ENCODE peak calls at places on chromosomes 2 and 18, in four cellular contexts. M, F, B and L are unnamed samples.

GRCh38 chr2:61720911-61721310 is 132.9 kb downstream of the FAM161A start:
- DNase-seq in B (no peak), M (no peak), F (no peak), L (no peak)

GRCh38 chr2:233093721-233094120 is 33.6 kb downstream of the INPP5D start:
- DNase-seq in F (no peak), B (no peak), M (no peak), L (no peak)

GRCh38 chr2:133557624-133558023 is 10.6 kb downstream of the NCKAP5 start:
- DNase-seq in M (no peak), B (no peak), F (no peak), L (no peak)

GRCh38 chr2:205892141-205893064 is 193.6 kb downstream of the INO80D start:
- DNase-seq in M (no peak), B (no peak), F (peak; percentile 30), L (no peak)

GRCh38 chr2:220966636-220967035 is 605.5 kb downstream of the EPHA4 start:
- DNase-seq in M (peak; percentile 76), F (no peak), B (no peak), L (peak; percentile 40)

GRCh38 chr2:132392211-132392610 is 24.4 kb upstream of the GPR39 start:
- DNase-seq in F (no peak), M (no peak), B (no peak), L (no peak)

GRCh38 chr2:35784777-35785176 is 570.8 kb upstream of the CRIM1 start:
- DNase-seq in M (no peak), F (no peak), B (no peak), L (no peak)

GRCh38 chr2:177432703-177433102 is 40.1 kb downstream of the AGPS start:
- DNase-seq in M (no peak), B (no peak), F (no peak), L (no peak)

GRCh38 chr2:237090906-237091305 is 5.2 kb downstream of the COPS8 start:
- DNase-seq in B (no peak), M (no peak), F (no peak), L (no peak)

GRCh38 chr2:57407742-57408343 is 638.8 kb upstream of the VRK2 start:
- DNase-seq in M (no peak), B (no peak), F (no peak), L (no peak)

GRCh38 chr2:145692971-145693478 is 1173.1 kb upstream of the ZEB2 start:
- DNase-seq in M (peak; percentile 29), F (no peak), B (peak; percentile 6), L (peak; percentile 91)

GRCh38 chr2:151946856-151947523 is 118.8 kb upstream of the ARL5A start:
- DNase-seq in B (peak; percentile 68), M (no peak), F (peak; percentile 16), L (no peak)

GRCh38 chr18:32378705-32379104 is 92.0 kb downstream of the GAREM1 start:
- DNase-seq in B (peak; percentile 65), M (no peak), F (no peak), L (peak; percentile 60)

GRCh38 chr2:112577756-112578155 is 6.7 kb upstream of the CHCHD5 start:
- DNase-seq in M (no peak), F (no peak), B (no peak), L (no peak)

GRCh38 chr2:29398384-29399237 is 283.4 kb downstream of the CLIP4 start:
- DNase-seq in F (no peak), B (no peak), M (no peak), L (no peak)

GRCh38 chr2:174465327-174465726 is 21.5 kb downstream of the GPR155 start:
- DNase-seq in M (no peak), F (no peak), B (no peak), L (no peak)

GRCh38 chr2:1891971-1892486 is 147.7 kb upstream of the PXDN start:
- DNase-seq in B (no peak), F (no peak), M (no peak), L (no peak)

GRCh38 chr2:218332920-218333645 is 23.6 kb upstream of the CATIP start:
- DNase-seq in M (no peak), F (no peak), B (no peak), L (no peak)
- H3K4me3 ChIP-seq in M (no peak overlapping the region), F (no peak overlapping the region), B (no peak overlapping the region), L (no peak overlapping the region)

GRCh38 chr2:51297488-51297887 is 265.6 kb upstream of the NRXN1 start:
- DNase-seq in F (no peak), M (no peak), B (no peak), L (no peak)

GRCh38 chr2:51290725-51291124 is 258.8 kb upstream of the NRXN1 start:
- DNase-seq in F (no peak), M (peak; percentile 10), B (no peak), L (no peak)

GRCh38 chr2:51293566-51294200 is 261.8 kb upstream of the NRXN1 start:
- DNase-seq in M (no peak), B (no peak), F (no peak), L (no peak)

GRCh38 chr2:51289045-51289444 is 257.1 kb upstream of the NRXN1 start:
- DNase-seq in F (no peak), M (no peak), B (no peak), L (no peak)

GRCh38 chr2:51291762-51292370 is 259.9 kb upstream of the NRXN1 start:
- DNase-seq in B (no peak), F (no peak), M (no peak), L (no peak)
- H3K4me3 ChIP-seq in B (no peak overlapping the region), F (no peak overlapping the region), M (no peak overlapping the region), L (no peak overlapping the region)

GRCh38 chr2:197209742-197210408 is 100.7 kb downstream of the ANKRD44 start:
- DNase-seq in M (no peak), B (no peak), F (no peak), L (peak; percentile 53)
- H3K4me3 ChIP-seq in M (no peak overlapping the region), B (no peak overlapping the region), F (no peak overlapping the region), L (no peak overlapping the region)

DNA sequence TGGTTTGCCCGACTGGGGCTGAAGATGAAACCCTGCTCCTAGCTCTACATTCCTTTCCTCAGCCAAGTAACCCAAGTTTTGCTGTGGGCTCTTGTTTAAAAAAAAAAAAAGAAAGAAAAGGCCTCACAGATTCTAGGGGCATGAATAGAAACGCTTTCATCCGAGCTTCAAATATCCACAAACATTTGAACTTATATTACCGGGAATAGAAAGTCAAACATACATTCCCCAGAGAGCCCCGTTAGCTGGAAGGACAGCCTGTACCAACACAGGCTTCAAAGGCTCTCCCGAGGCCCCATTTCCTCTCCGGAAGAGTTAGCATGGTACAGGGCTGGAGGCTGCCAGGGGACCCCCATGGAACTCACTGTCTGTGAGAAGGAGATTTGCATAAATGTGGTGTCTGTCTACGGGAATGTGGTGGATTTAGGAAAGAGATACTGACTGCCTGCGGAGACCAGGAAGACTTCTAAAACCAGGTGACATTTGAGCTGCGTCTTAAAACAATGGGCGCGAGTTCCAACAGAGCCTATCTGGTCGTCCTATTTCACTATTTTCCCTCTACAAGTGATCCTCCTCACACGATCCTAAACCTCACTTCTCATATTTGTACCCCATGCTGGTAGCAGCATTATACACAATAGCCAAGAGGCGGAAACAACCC is 723 bp upstream of the MATN3 start:
- DNase-seq in B (no peak), F (no peak), M (no peak), L (no peak)
- H3K4me3 ChIP-seq in B (peak overlapping the region; percentile 83), F (peak overlapping the region; percentile 41), M (peak overlapping the region; percentile 58), L (peak overlapping the region; percentile 51)

DNA sequence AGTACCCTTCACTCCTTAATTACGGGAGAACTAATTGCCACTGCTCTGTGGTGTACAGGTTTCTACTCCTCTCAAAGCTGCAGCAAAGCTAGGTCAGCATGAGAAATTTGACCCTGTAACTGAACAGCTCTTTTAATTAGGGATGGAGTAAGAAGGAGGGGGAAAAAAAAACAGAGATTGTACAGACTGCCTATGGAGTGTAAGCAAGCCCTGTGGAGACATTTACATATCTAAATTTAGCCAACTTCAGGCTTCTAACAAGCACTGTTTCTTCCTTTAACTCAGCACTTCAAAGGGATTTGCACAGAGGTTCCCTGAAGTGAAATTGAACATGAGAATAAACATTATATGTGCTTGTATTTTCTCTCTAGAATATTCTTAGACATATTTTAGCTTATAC is 629.6 kb upstream of the SETBP1 start:
- DNase-seq in B (no peak), M (no peak), F (no peak), L (no peak)
- H3K4me3 ChIP-seq in B (no peak overlapping the region), M (no peak overlapping the region), F (no peak overlapping the region), L (no peak overlapping the region)

DNA sequence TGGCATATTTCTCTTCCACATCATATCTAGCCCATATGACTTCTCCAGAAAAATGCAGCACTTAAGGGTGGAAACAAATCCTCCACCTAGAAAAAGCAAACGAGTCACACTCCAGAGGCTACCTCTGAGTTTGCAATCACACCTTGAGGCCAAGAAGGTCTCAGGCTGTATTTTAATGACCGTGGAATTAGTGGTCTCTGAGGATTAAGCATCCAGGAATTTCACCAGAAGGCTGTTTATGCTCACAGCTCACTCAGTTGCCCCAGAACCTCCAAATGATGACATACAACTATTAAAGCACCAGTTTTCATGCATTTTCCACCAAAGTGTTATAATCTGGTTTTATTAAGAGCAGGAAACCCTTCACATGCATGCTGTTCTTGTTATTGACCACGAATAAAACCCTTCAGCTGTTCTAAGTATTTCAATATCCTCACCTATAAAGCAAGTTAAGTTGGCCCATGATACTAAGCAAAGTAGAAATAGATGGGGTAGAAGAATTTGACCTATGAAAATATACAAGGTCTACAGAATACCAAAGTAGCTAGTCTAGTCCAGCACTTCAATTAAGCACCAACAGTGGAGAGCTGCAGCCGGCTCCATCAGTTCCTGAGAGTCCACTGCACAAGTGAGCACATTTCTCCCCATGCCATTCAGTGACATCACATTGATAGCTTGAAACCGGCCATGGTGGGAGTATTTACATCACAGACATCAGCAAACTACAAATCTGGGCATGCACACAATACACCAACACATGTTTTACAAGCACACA is 39.5 kb upstream of the SLC14A1 start:
- DNase-seq in M (no peak), F (no peak), B (no peak), L (no peak)
- H3K4me3 ChIP-seq in M (no peak overlapping the region), F (no peak overlapping the region), B (no peak overlapping the region), L (no peak overlapping the region)